ENCODE peak calls at places on chromosomes 6 and 20, in eight cellular contexts. W, L, C, I, O, Q, F and R are unnamed samples.

GRCh38 chr6:110415297-110415916 is at the start of gene DDO:
- DNase-seq in W (peak; percentile 70), L (no peak), C (peak; percentile 75), I (no peak), O (peak; percentile 87), Q (no peak), F (peak; percentile 21), R (no peak)

GRCh38 chr20:34708621-34709043 is 4.5 kb downstream of the TP53INP2 start:
- DNase-seq in W (peak; percentile 69), L (no peak), C (peak; percentile 70), I (no peak), O (peak; percentile 67), Q (peak; percentile 74), F (peak; percentile 55), R (peak; percentile 57)

GRCh38 chr20:55581519-55581918 is 423.8 kb downstream of the CBLN4 start:
- DNase-seq in W (no peak), L (no peak), C (no peak), I (no peak), O (no peak), Q (no peak), F (no peak), R (no peak)

GRCh38 chr6:160393966-160394653 is 45.9 kb downstream of the SLC22A3 start:
- DNase-seq in W (peak; percentile 49), L (no peak), C (no peak), I (no peak), O (no peak), Q (no peak), F (no peak), R (no peak)

GRCh38 chr20:63487116-63487764 is 11.6 kb downstream of the EEF1A2 start:
- DNase-seq in W (no peak), L (no peak), C (no peak), I (no peak), O (no peak), Q (no peak), F (no peak), R (no peak)

GRCh38 chr6:14732845-14733757 is 512.8 kb upstream of the JARID2 start:
- DNase-seq in W (no peak), L (no peak), C (no peak), I (no peak), O (no peak), Q (no peak), F (peak; percentile 94), R (no peak)

GRCh38 chr6:4693566-4693965 is 82.6 kb upstream of the CDYL start:
- DNase-seq in W (no peak), L (no peak), C (no peak), I (no peak), O (no peak), Q (no peak), F (no peak), R (no peak)

GRCh38 chr20:3687655-3688054 is 5.8 kb upstream of the ADAM33 start:
- DNase-seq in W (no peak), L (no peak), C (no peak), I (peak; percentile 18), O (no peak), Q (no peak), F (peak; percentile 57), R (no peak)

GRCh38 chr6:25006565-25007001 is 70.8 kb upstream of the RIPOR2 start:
- DNase-seq in W (peak; percentile 94), L (no peak), C (peak; percentile 85), I (no peak), O (peak; percentile 71), Q (peak; percentile 55), F (peak; percentile 49), R (no peak)

GRCh38 chr6:2531426-2532208 is 219.1 kb downstream of the MYLK4 start:
- DNase-seq in W (no peak), L (peak; percentile 36), C (no peak), I (peak; percentile 78), O (no peak), Q (no peak), F (peak; percentile 31), R (no peak)

GRCh38 chr6:154751020-154751800 is 18.0 kb downstream of the SCAF8 start:
- DNase-seq in W (no peak), L (no peak), C (no peak), I (no peak), O (no peak), Q (no peak), F (no peak), R (no peak)

GRCh38 chr6:45448417-45449389 is 71.0 kb upstream of the SUPT3H start:
- DNase-seq in W (no peak), L (peak; percentile 59), C (no peak), I (no peak), O (no peak), Q (no peak), F (no peak), R (no peak)

GRCh38 chr6:79421707-79422484 is 115.3 kb downstream of the LCA5 start:
- DNase-seq in W (no peak), L (peak; percentile 45), C (no peak), I (peak; percentile 81), O (no peak), Q (no peak), F (peak; percentile 38), R (no peak)

GRCh38 chr20:42589976-42590639 is 599.6 kb downstream of the PTPRT start:
- DNase-seq in W (no peak), L (no peak), C (no peak), I (no peak), O (no peak), Q (no peak), F (no peak), R (no peak)

GRCh38 chr6:73710470-73710869 is 14.5 kb downstream of the CD109 start:
- DNase-seq in W (no peak), L (no peak), C (no peak), I (no peak), O (no peak), Q (no peak), F (peak; percentile 92), R (no peak)

GRCh38 chr6:38554700-38555413 is 84.9 kb downstream of the BTBD9 start:
- DNase-seq in W (no peak), L (peak; percentile 28), C (no peak), I (no peak), O (no peak), Q (no peak), F (peak; percentile 23), R (no peak)

GRCh38 chr6:37407948-37408347 is 25.1 kb upstream of the CMTR1 start:
- DNase-seq in W (no peak), L (no peak), C (no peak), I (no peak), O (no peak), Q (no peak), F (no peak), R (no peak)

GRCh38 chr6:126804255-126805064 is 314.0 kb upstream of the RSPO3 start:
- DNase-seq in W (no peak), L (no peak), C (no peak), I (peak; percentile 13), O (no peak), Q (no peak), F (peak; percentile 36), R (peak; percentile 30)

GRCh38 chr6:63449714-63450113 is 122.6 kb upstream of the LOC128125822 start:
- DNase-seq in W (no peak), L (no peak), C (no peak), I (no peak), O (no peak), Q (no peak), F (no peak), R (no peak)

GRCh38 chr20:5947276-5947675 is 3.1 kb downstream of the TRMT6 start:
- DNase-seq in W (peak; percentile 44), L (no peak), C (peak; percentile 73), I (no peak), O (no peak), Q (no peak), F (peak; percentile 13), R (no peak)

GRCh38 chr20:2816030-2816582 is at the start of gene TMEM239:
- DNase-seq in W (no peak), L (no peak), C (no peak), I (no peak), O (no peak), Q (no peak), F (no peak), R (no peak)

GRCh38 chr20:19784511-19785172 is 26.6 kb downstream of the RIN2 start:
- DNase-seq in W (peak; percentile 85), L (no peak), C (peak; percentile 80), I (peak; percentile 76), O (peak; percentile 75), Q (no peak), F (peak; percentile 86), R (peak; percentile 55)

DNA sequence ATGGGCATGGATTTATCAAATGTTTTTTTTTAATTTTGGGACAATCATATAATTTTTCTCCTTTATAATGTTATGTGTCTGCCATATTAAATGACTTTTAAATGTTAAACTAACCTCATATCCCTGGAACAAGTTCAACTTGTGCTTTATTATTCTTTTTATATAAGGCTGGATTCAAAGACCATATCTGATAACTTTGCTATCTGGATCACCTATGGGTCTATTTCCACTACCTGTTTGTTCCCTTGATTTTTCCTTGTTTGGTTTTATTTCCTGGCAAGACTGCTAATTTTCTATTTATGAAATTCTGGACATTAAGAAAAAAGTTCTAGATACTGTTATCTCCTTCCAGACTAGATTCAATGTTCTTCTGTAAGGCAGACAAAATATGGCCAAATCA is 58.8 kb downstream of the TXNDC5 start:
- DNase-seq in W (no peak), L (no peak), C (no peak), I (no peak), O (no peak), Q (no peak), F (no peak), R (no peak)
- TF ChIP-seq CTCF in W (no peak), L (no peak), C (no peak), I (no peak), O (no peak), Q (no peak), F (no peak), R (no peak)

DNA sequence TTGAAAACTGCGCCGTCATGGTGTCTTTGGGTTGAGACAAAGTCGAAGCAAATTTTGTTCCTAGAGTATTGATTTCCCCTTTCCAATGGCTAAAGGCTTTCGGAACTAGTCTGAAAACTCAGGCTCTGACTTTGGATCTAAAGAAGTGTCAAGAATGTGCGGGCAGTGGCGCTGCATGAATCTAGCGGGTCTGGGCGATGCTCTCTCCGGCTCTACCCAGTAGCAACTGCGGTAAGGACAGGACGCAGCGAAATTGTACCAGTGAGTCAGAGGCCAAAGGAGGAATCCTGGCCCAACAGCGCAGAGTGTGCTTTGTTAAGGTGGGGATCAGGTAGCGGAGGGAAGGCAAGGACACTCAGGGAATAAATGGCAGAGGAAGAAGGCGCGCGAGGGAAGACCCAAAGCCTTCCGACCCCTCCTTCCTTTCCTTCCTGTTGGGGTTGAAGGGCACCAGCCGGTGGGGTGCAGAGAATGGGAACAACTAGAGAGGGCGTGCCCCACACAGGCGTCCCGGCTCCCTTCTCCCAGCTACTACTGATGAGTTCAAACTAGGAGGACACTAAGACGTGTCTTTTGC is 32.1 kb downstream of the HLA-F start:
- DNase-seq in W (no peak), L (no peak), C (no peak), I (no peak), O (no peak), Q (no peak), F (no peak), R (no peak)
- TF ChIP-seq CTCF in W (no peak), L (no peak), C (no peak), I (no peak), O (no peak), Q (no peak), F (no peak), R (no peak)

GRCh38 chr6:85118233-85118632 is 331.6 kb upstream of the NT5E start:
- DNase-seq in W (no peak), L (no peak), C (no peak), I (no peak), O (no peak), Q (no peak), F (no peak), R (no peak)
- TF ChIP-seq CTCF in W (no peak), L (no peak), C (no peak), I (peak; percentile 1), O (no peak), Q (no peak), F (no peak), R (peak; percentile 30)

GRCh38 chr6:390914-391558 is 516 bp upstream of the IRF4 start:
- DNase-seq in W (no peak), L (no peak), C (no peak), I (no peak), O (no peak), Q (peak; percentile 52), F (no peak), R (no peak)
- TF ChIP-seq CTCF in W (no peak), L (no peak), C (no peak), I (no peak), O (no peak), Q (no peak), F (no peak), R (no peak)